ENCODE peak calls at places on chromosomes 6 and 20, in eight cellular contexts. B, R, C, U, G, F, N and T are unnamed samples.

GRCh38 chr6:166162599-166163342 is 4.9 kb downstream of the TBXT start:
- DNase-seq in R (no peak), G (no peak), C (no peak), B (no peak), N (no peak), F (no peak), U (peak; percentile 78), T (no peak)

GRCh38 chr6:65182681-65183080 is 524.3 kb downstream of the EYS start:
- DNase-seq in B (no peak), N (no peak), F (no peak), C (no peak), R (peak; percentile 73), U (no peak), G (no peak), T (no peak)

GRCh38 chr20:18926972-18927371 is 113.4 kb downstream of the SCP2D1 start:
- DNase-seq in C (no peak), N (no peak), R (no peak), F (no peak), B (no peak), G (no peak), U (no peak), T (no peak)

GRCh38 chr6:24329451-24329850 is 28.4 kb downstream of the DCDC2 start:
- DNase-seq in R (no peak), C (no peak), B (no peak), F (no peak), N (no peak), G (no peak), U (no peak), T (no peak)

GRCh38 chr20:58889334-58890072 is 37.0 kb downstream of the GNAS start:
- DNase-seq in U (peak; percentile 33), G (no peak), C (no peak), F (no peak), B (no peak), R (no peak), N (no peak), T (peak; percentile 31)

GRCh38 chr6:136952714-136953260 is 30.7 kb downstream of the SLC35D3 start:
- DNase-seq in U (no peak), C (no peak), B (peak; percentile 69), N (no peak), F (no peak), R (no peak), G (no peak), T (no peak)

GRCh38 chr6:105600342-105601293 is 197.7 kb upstream of the PREP start:
- DNase-seq in N (no peak), B (no peak), R (peak; percentile 97), F (no peak), U (no peak), G (no peak), C (no peak), T (peak; percentile 78)

GRCh38 chr6:156646496-156646895 is 130.7 kb upstream of the ARID1B start:
- DNase-seq in B (no peak), F (no peak), U (no peak), R (no peak), G (no peak), N (no peak), C (no peak), T (no peak)

GRCh38 chr20:46512943-46513844 is at the start of gene ZNF334:
- DNase-seq in C (peak; percentile 38), R (peak; percentile 61), U (peak; percentile 71), G (no peak), N (peak; percentile 65), F (no peak), B (peak; percentile 87), T (peak; percentile 76)